ENCODE peak calls at places on chromosome X, in nine cellular contexts. J, U, E, I, H, M, D, B and W are unnamed samples.

GRCh38 chrX:104195489-104196084 is 29.3 kb downstream of the FAM199X start:
- DNase-seq in J (no peak), U (peak), I (peak), B (no peak), E (no peak), D (no peak), M (peak), H (no peak), W (peak)

GRCh38 chrX:20414066-20414465 is 147.4 kb upstream of the RPS6KA3 start:
- DNase-seq in J (no peak), U (peak), M (no peak), H (no peak), B (no peak), D (no peak), I (no peak), E (no peak), W (no peak)

GRCh38 chrX:11064851-11065600 is 46.1 kb upstream of the HCCS start:
- DNase-seq in E (no peak), H (no peak), J (no peak), I (no peak), B (no peak), D (no peak), M (no peak), U (peak), W (no peak)

GRCh38 chrX:148771440-148771839 is 271.0 kb downstream of the AFF2 start:
- DNase-seq in E (no peak), D (no peak), U (peak), I (no peak), J (no peak), H (no peak), B (no peak), M (no peak), W (no peak)

GRCh38 chrX:48833531-48834138 is 1.8 kb downstream of the PCSK1N start:
- DNase-seq in H (no peak), E (no peak), I (no peak), U (peak), M (no peak), D (no peak), B (no peak), J (no peak), W (no peak)

GRCh38 chrX:48676893-48677270 is 6.7 kb upstream of the WAS start:
- DNase-seq in I (no peak), E (no peak), U (no peak), H (no peak), J (no peak), M (no peak), D (no peak), B (no peak), W (no peak)

GRCh38 chrX:135625995-135626394 is 87.4 kb upstream of the CT45A1 start:
- DNase-seq in E (peak), J (no peak), D (no peak), U (peak), I (peak), B (no peak), M (peak), H (no peak), W (no peak)

GRCh38 chrX:26334232-26334631 is 118.3 kb downstream of the MAGEB5 start:
- DNase-seq in M (no peak), H (no peak), E (no peak), B (no peak), D (no peak), U (no peak), I (no peak), J (no peak), W (no peak)

GRCh38 chrX:24229967-24230366 is 80.4 kb downstream of the ZFX start:
- DNase-seq in J (no peak), D (no peak), B (no peak), M (no peak), U (peak), E (peak), I (no peak), H (no peak), W (no peak)

GRCh38 chrX:105698386-105698785 is 124.0 kb upstream of the NRK start:
- DNase-seq in U (no peak), E (no peak), D (no peak), H (no peak), J (no peak), M (no peak), I (no peak), B (no peak), W (no peak)

GRCh38 chrX:66053414-66053813 is 13.5 kb upstream of the VSIG4 start:
- DNase-seq in J (no peak), M (no peak), H (no peak), D (no peak), I (no peak), U (no peak), B (no peak), E (no peak), W (no peak)

GRCh38 chrX:115183980-115184379 is 5.2 kb upstream of the RBMXL3 start:
- DNase-seq in E (no peak), B (no peak), M (no peak), H (no peak), J (no peak), U (no peak), D (no peak), I (no peak), W (no peak)

GRCh38 chrX:17009856-17010650 is 63.6 kb downstream of the REPS2 start:
- DNase-seq in I (no peak), E (no peak), H (no peak), J (no peak), U (no peak), D (no peak), M (no peak), B (no peak), W (no peak)

GRCh38 chrX:123184199-123184857 is at the start of gene GRIA3:
- DNase-seq in I (no peak), J (peak), E (peak), H (peak), B (no peak), D (no peak), U (peak), M (no peak), W (peak)

GRCh38 chrX:103404225-103405008 is 28.1 kb downstream of the BEX3 start:
- DNase-seq in M (peak), U (peak), I (peak), E (peak), H (peak), D (peak), J (peak), B (peak), W (peak)

GRCh38 chrX:28649541-28649940 is 62.3 kb downstream of the IL1RAPL1 start:
- DNase-seq in J (no peak), B (no peak), U (peak), E (no peak), H (no peak), I (no peak), M (no peak), D (no peak), W (no peak)

GRCh38 chrX:71532753-71533425 is at the start of gene OGT:
- DNase-seq in B (peak), H (peak), M (peak), U (peak), D (peak), J (peak), I (peak), E (peak), W (peak)

GRCh38 chrX:85379174-85379907 is at the start of gene POF1B:
- DNase-seq in J (no peak), U (no peak), M (no peak), I (no peak), B (peak), H (no peak), D (peak), E (no peak), W (no peak)

GRCh38 chrX:92247076-92247475 is 467.9 kb downstream of the PCDH11X start:
- DNase-seq in I (no peak), E (no peak), D (no peak), H (no peak), U (no peak), M (no peak), B (no peak), J (no peak), W (no peak)

GRCh38 chrX:49958727-49959126 is 36.3 kb downstream of the CLCN5 start:
- DNase-seq in U (no peak), E (no peak), I (no peak), H (no peak), B (no peak), J (no peak), M (no peak), D (no peak), W (no peak)

GRCh38 chrX:101219116-101219839 is at the start of gene DRP2:
- DNase-seq in H (no peak), D (no peak), U (peak), B (no peak), J (no peak), I (no peak), E (no peak), M (no peak), W (no peak)

GRCh38 chrX:72306851-72307645 is 1.3 kb upstream of the CITED1 start:
- DNase-seq in D (peak), E (peak), B (peak), H (peak), I (peak), U (peak), J (peak), M (peak), W (peak)

GRCh38 chrX:46180258-46180687 is 364.9 kb downstream of the ZNF674 start:
- DNase-seq in B (no peak), I (no peak), D (no peak), H (no peak), J (no peak), E (no peak), U (peak), M (no peak), W (no peak)

GRCh38 chrX:103362504-103362903 is 6.2 kb downstream of the TCEAL9 start:
- DNase-seq in I (peak), H (no peak), J (no peak), M (no peak), B (no peak), E (no peak), D (no peak), U (peak), W (no peak)

GRCh38 chrX:84123585-84123984 is 64.4 kb downstream of the RPS6KA6 start:
- DNase-seq in U (no peak), D (no peak), E (no peak), H (no peak), I (no peak), J (no peak), B (no peak), M (no peak), W (no peak)

GRCh38 chrX:133958997-133959688 is 26.3 kb downstream of the GPC3 start:
- DNase-seq in M (no peak), H (no peak), U (no peak), E (no peak), D (no peak), B (no peak), I (no peak), J (no peak), W (no peak)
- TF ChIP-seq CTCF in M (no peak), H (no peak), U (no peak), E (no peak), D (no peak), B (no peak), I (peak), J (no peak), W (no peak)

DNA sequence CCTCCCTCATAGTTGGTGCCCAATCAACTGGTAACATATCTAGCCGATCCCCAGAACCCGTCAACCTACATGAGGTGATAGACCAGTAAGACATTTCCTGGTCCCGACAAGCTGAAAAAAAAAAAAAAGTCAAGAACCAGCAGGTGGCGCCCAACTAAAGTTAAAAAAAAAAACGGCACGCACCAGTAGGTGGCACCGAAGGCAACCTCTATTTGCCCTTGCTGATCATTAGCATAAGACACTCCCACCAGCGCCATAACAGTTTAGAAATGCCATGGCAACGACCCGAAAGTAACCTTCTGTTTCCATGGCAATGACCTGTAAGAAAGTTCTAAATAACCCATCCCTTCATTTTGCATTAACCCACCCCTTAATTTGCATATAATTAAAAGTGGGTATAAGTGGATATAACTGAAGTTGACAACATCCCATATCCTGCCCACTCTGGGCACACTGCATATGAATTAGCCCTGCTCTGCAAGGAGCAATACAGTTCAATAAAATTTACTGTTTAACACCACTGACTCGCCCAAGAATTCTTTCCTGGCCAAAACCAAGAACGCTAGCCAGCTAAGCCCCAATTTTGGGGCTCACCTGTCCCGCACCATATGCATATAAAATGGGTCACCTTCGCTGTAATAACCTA is 83.9 kb upstream of the SPANXB1 start:
- DNase-seq in D (no peak), U (peak), I (peak), M (peak), J (peak), H (no peak), B (peak), E (peak), W (peak)
- TF ChIP-seq CTCF in D (peak), U (peak), I (peak), M (peak), J (peak), H (peak), B (peak), E (no peak), W (peak)

GRCh38 chrX:77160301-77160700 is 286.9 kb upstream of the FGF16 start:
- DNase-seq in D (no peak), J (no peak), U (no peak), I (no peak), H (no peak), E (peak), M (no peak), B (no peak), W (no peak)
- TF ChIP-seq CTCF in D (no peak), J (peak), U (peak), I (no peak), H (no peak), E (no peak), M (no peak), B (no peak), W (peak)

GRCh38 chrX:81378550-81378949 is 176.6 kb downstream of the SH3BGRL start:
- DNase-seq in I (no peak), B (no peak), U (no peak), J (no peak), M (no peak), H (no peak), E (no peak), D (no peak), W (no peak)

GRCh38 chrX:81377329-81377728 is 175.4 kb downstream of the SH3BGRL start:
- DNase-seq in D (no peak), B (no peak), J (no peak), E (no peak), M (peak), H (no peak), U (peak), I (peak), W (peak)
- TF ChIP-seq CTCF in D (peak), B (peak), J (peak), E (peak), M (peak), H (peak), U (peak), I (peak), W (peak)

GRCh38 chrX:96183843-96184242 is 500.8 kb upstream of the DIAPH2 start:
- DNase-seq in B (no peak), M (no peak), D (no peak), U (peak), J (no peak), H (no peak), I (no peak), E (no peak), W (no peak)
- TF ChIP-seq CTCF in B (no peak), M (no peak), D (no peak), U (peak), J (peak), H (no peak), I (peak), E (no peak), W (no peak)

GRCh38 chrX:108811891-108812290 is 75.5 kb upstream of the IRS4 start:
- DNase-seq in U (no peak), H (no peak), I (peak), M (peak), B (no peak), E (no peak), J (no peak), D (no peak), W (no peak)
- TF ChIP-seq CTCF in U (no peak), H (no peak), I (no peak), M (peak), B (peak), E (no peak), J (peak), D (no peak), W (no peak)

GRCh38 chrX:40297949-40298539 is 200.3 kb upstream of the BCOR start:
- DNase-seq in M (no peak), E (no peak), B (no peak), J (no peak), U (no peak), D (no peak), H (no peak), I (peak), W (no peak)

GRCh38 chrX:40298569-40298968 is 200.8 kb upstream of the BCOR start:
- DNase-seq in J (no peak), E (no peak), B (no peak), U (no peak), D (no peak), M (no peak), I (peak), H (no peak), W (no peak)

GRCh38 chrX:40299502-40300118 is 201.9 kb upstream of the BCOR start:
- DNase-seq in U (no peak), M (no peak), J (no peak), I (no peak), H (no peak), E (no peak), D (no peak), B (no peak), W (peak)

GRCh38 chrX:40300286-40300890 is 202.6 kb upstream of the BCOR start:
- DNase-seq in J (no peak), I (no peak), B (no peak), H (no peak), U (no peak), D (no peak), E (no peak), M (no peak), W (peak)

GRCh38 chrX:40299028-40299479 is 201.3 kb upstream of the BCOR start:
- DNase-seq in H (no peak), D (no peak), I (peak), M (no peak), E (no peak), B (no peak), U (peak), J (peak), W (no peak)
- TF ChIP-seq CTCF in H (no peak), D (no peak), I (peak), M (peak), E (no peak), B (no peak), U (peak), J (peak), W (no peak)